ENCODE peak calls at places on chromosomes 6 and 20, in four cellular contexts. One of them, this sample, is unnamed.
A peak's percentile ranks its signal among the peaks of the same experiment; 100 is the strongest.

GRCh38 chr20:48619126-48620101 is 208.4 kb downstream of the PREX1 start:
- DNase-seq in aorta: peak; percentile 77
- DNase-seq in iris pigment epithelial cell: no peak
- DNase-seq in Calu3: no peak
- DNase-seq in this sample: peak; percentile 52

GRCh38 chr6:28811873-28812272 is 111.9 kb downstream of the TRIM27 start:
- DNase-seq in aorta: no peak
- DNase-seq in iris pigment epithelial cell: peak; percentile 40
- DNase-seq in Calu3: no peak
- DNase-seq in this sample: no peak

GRCh38 chr20:51303731-51304670 is 238.5 kb downstream of the NFATC2 start:
- DNase-seq in aorta: no peak
- DNase-seq in iris pigment epithelial cell: no peak
- DNase-seq in Calu3: no peak
- DNase-seq in this sample: no peak

GRCh38 chr20:48945840-48946514 is 24.5 kb downstream of the ARFGEF2 start:
- DNase-seq in aorta: no peak
- DNase-seq in iris pigment epithelial cell: peak; percentile 48
- DNase-seq in Calu3: peak; percentile 95
- DNase-seq in this sample: no peak

GRCh38 chr6:31528307-31528777 is 420 bp upstream of the MCCD1 start:
- DNase-seq in aorta: no peak
- DNase-seq in iris pigment epithelial cell: no peak
- DNase-seq in Calu3: no peak
- DNase-seq in this sample: no peak

GRCh38 chr20:58888521-58889333 is 36.2 kb downstream of the GNAS start:
- DNase-seq in aorta: peak; percentile 93
- DNase-seq in iris pigment epithelial cell: peak; percentile 73
- DNase-seq in Calu3: peak; percentile 93
- DNase-seq in this sample: peak; percentile 83

GRCh38 chr6:69370763-69371162 is 426.0 kb downstream of the LMBRD1 start:
- DNase-seq in aorta: no peak
- DNase-seq in iris pigment epithelial cell: no peak
- DNase-seq in Calu3: no peak
- DNase-seq in this sample: no peak

GRCh38 chr6:167474171-167474570 is 149.3 kb downstream of the TTLL2 start:
- DNase-seq in aorta: no peak
- DNase-seq in iris pigment epithelial cell: no peak
- DNase-seq in Calu3: no peak
- DNase-seq in this sample: no peak

GRCh38 chr6:86192123-86192522 is 549.4 kb upstream of the SYNCRIP start:
- DNase-seq in aorta: no peak
- DNase-seq in iris pigment epithelial cell: peak; percentile 15
- DNase-seq in Calu3: peak; percentile 33
- DNase-seq in this sample: no peak

GRCh38 chr20:5471368-5471767 is 154.6 kb upstream of the PROKR2 start:
- DNase-seq in aorta: no peak
- DNase-seq in iris pigment epithelial cell: no peak
- DNase-seq in Calu3: no peak
- DNase-seq in this sample: no peak

GRCh38 chr6:116492331-116493067 is 18.9 kb upstream of the CALHM5 start:
- DNase-seq in aorta: no peak
- DNase-seq in iris pigment epithelial cell: no peak
- DNase-seq in Calu3: no peak
- DNase-seq in this sample: no peak

GRCh38 chr6:25579902-25580495 is 72.0 kb upstream of the SCGN start:
- DNase-seq in aorta: no peak
- DNase-seq in iris pigment epithelial cell: no peak
- DNase-seq in Calu3: no peak
- DNase-seq in this sample: no peak

GRCh38 chr6:65116326-65116725 is 590.7 kb downstream of the EYS start:
- DNase-seq in aorta: no peak
- DNase-seq in iris pigment epithelial cell: no peak
- DNase-seq in Calu3: no peak
- DNase-seq in this sample: no peak

GRCh38 chr20:52494244-52494643 is 302.7 kb upstream of the ZFP64 start:
- DNase-seq in aorta: no peak
- DNase-seq in iris pigment epithelial cell: peak; percentile 99
- DNase-seq in Calu3: no peak
- DNase-seq in this sample: peak; percentile 37

GRCh38 chr6:168718821-168719475 is 278.0 kb downstream of the SMOC2 start:
- DNase-seq in aorta: no peak
- DNase-seq in iris pigment epithelial cell: no peak
- DNase-seq in Calu3: no peak
- DNase-seq in this sample: no peak

GRCh38 chr6:89596056-89596455 is 42.5 kb downstream of the LYRM2 start:
- DNase-seq in aorta: no peak
- DNase-seq in iris pigment epithelial cell: no peak
- DNase-seq in Calu3: no peak
- DNase-seq in this sample: no peak

GRCh38 chr6:75430631-75431345 is 62.8 kb downstream of the FILIP1 start:
- DNase-seq in aorta: no peak
- DNase-seq in iris pigment epithelial cell: peak; percentile 47
- DNase-seq in Calu3: no peak
- DNase-seq in this sample: no peak

GRCh38 chr6:89669002-89669401 is 30.5 kb upstream of the LYRM2 start:
- DNase-seq in aorta: no peak
- DNase-seq in iris pigment epithelial cell: peak; percentile 60
- DNase-seq in Calu3: no peak
- DNase-seq in this sample: no peak

GRCh38 chr20:49892260-49893216 is 22.8 kb downstream of the SPATA2 start:
- DNase-seq in aorta: peak; percentile 68
- DNase-seq in iris pigment epithelial cell: no peak
- DNase-seq in Calu3: no peak
- DNase-seq in this sample: no peak

GRCh38 chr6:87213364-87213763 is 58.0 kb downstream of the ZNF292 start:
- DNase-seq in aorta: no peak
- DNase-seq in iris pigment epithelial cell: no peak
- DNase-seq in Calu3: peak; percentile 77
- DNase-seq in this sample: no peak

GRCh38 chr6:47007657-47008396 is 34.3 kb downstream of the ADGRF1 start:
- DNase-seq in aorta: no peak
- DNase-seq in iris pigment epithelial cell: peak; percentile 5
- DNase-seq in Calu3: no peak
- DNase-seq in this sample: no peak

GRCh38 chr6:3520541-3521220 is 63.8 kb upstream of the SLC22A23 start:
- DNase-seq in aorta: no peak
- DNase-seq in iris pigment epithelial cell: no peak
- DNase-seq in Calu3: no peak
- DNase-seq in this sample: no peak

GRCh38 chr6:46491201-46491788 is at the start of gene RCAN2:
- DNase-seq in aorta: peak; percentile 93
- DNase-seq in iris pigment epithelial cell: peak; percentile 43
- DNase-seq in Calu3: peak; percentile 66
- DNase-seq in this sample: peak; percentile 84

GRCh38 chr20:60583741-60584140 is 625.5 kb downstream of the CDH26 start:
- DNase-seq in aorta: no peak
- DNase-seq in iris pigment epithelial cell: no peak
- DNase-seq in Calu3: no peak
- DNase-seq in this sample: no peak

GRCh38 chr6:155014715-155015300 is 19.7 kb downstream of the TIAM2 start:
- DNase-seq in aorta: no peak
- DNase-seq in iris pigment epithelial cell: peak; percentile 85
- DNase-seq in Calu3: no peak
- DNase-seq in this sample: no peak

GRCh38 chr6:89311853-89312531 is 3.1 kb downstream of the GABRR2 start:
- DNase-seq in aorta: peak; percentile 84
- DNase-seq in iris pigment epithelial cell: peak; percentile 53
- DNase-seq in Calu3: peak; percentile 43
- DNase-seq in this sample: peak; percentile 55

GRCh38 chr20:41627611-41628244 is 9.6 kb upstream of the CHD6 start:
- DNase-seq in aorta: no peak
- DNase-seq in iris pigment epithelial cell: no peak
- DNase-seq in Calu3: no peak
- DNase-seq in this sample: no peak

GRCh38 chr6:85675030-85675819 is 32.5 kb upstream of the SYNCRIP start:
- DNase-seq in aorta: no peak
- DNase-seq in iris pigment epithelial cell: peak; percentile 86
- DNase-seq in Calu3: peak; percentile 28
- DNase-seq in this sample: peak; percentile 77